ENCODE peak calls at places on chromosomes 3 and 15, in ten cellular contexts. Q, O, B, I, L, E, U, Y, T and C are unnamed samples.

GRCh38 chr3:66350601-66351000 is 129.8 kb downstream of the SLC25A26 start:
- DNase-seq in L (no peak), I (no peak), Y (no peak), O (no peak), Q (no peak), T (no peak), B (no peak), U (no peak), E (no peak), C (no peak)

GRCh38 chr15:60799885-60800728 is 321.2 kb upstream of the ICE2 start:
- DNase-seq in U (no peak), Y (no peak), I (no peak), L (no peak), O (peak), Q (no peak), B (no peak), T (no peak), E (no peak), C (no peak)

GRCh38 chr3:173785004-173785403 is 387.5 kb downstream of the NLGN1 start:
- DNase-seq in B (no peak), T (no peak), Q (no peak), Y (no peak), O (no peak), I (no peak), E (no peak), L (no peak), U (no peak), C (no peak)

GRCh38 chr15:80568876-80569605 is 126.1 kb upstream of the ABHD17C start:
- DNase-seq in O (no peak), U (no peak), B (peak), Q (no peak), T (no peak), Y (no peak), I (no peak), L (no peak), E (no peak), C (no peak)

GRCh38 chr3:147943265-147943945 is 534.2 kb downstream of the ZIC1 start:
- DNase-seq in I (no peak), B (no peak), U (no peak), Y (no peak), Q (no peak), L (no peak), T (peak), O (no peak), E (no peak), C (no peak)

GRCh38 chr15:66646308-66646707 is 55.7 kb upstream of the SMAD6 start:
- DNase-seq in B (no peak), T (no peak), U (no peak), O (no peak), Q (no peak), E (peak), L (no peak), Y (no peak), I (no peak), C (no peak)

GRCh38 chr3:29239377-29239776 is 41.5 kb upstream of the RBMS3 start:
- DNase-seq in B (no peak), Q (no peak), I (no peak), L (no peak), Y (no peak), U (no peak), E (no peak), O (no peak), T (no peak), C (no peak)

GRCh38 chr3:151538706-151539403 is 78.0 kb upstream of the IGSF10 start:
- DNase-seq in I (no peak), U (no peak), O (no peak), Y (no peak), E (no peak), L (no peak), Q (no peak), B (no peak), T (no peak), C (no peak)

GRCh38 chr3:148077318-148077923 is 620.3 kb upstream of the AGTR1 start:
- DNase-seq in B (peak), U (peak), E (no peak), O (no peak), Q (peak), Y (peak), I (no peak), L (no peak), T (no peak), C (peak)

GRCh38 chr3:13620776-13621365 is 71.9 kb downstream of the FBLN2 start:
- DNase-seq in O (no peak), I (no peak), E (peak), T (no peak), Q (no peak), U (no peak), Y (no peak), L (no peak), B (no peak), C (no peak)

GRCh38 chr3:188889070-188889491 is 282.7 kb upstream of the TPRG1 start:
- DNase-seq in E (no peak), B (no peak), U (no peak), Q (no peak), L (no peak), T (no peak), I (no peak), Y (no peak), O (no peak), C (no peak)

GRCh38 chr3:55491296-55491816 is 4.2 kb upstream of the WNT5A start:
- DNase-seq in O (no peak), T (peak), Q (no peak), U (no peak), E (no peak), Y (no peak), I (no peak), L (no peak), B (no peak), C (no peak)

GRCh38 chr3:64888165-64888564 is 200.4 kb upstream of the ADAMTS9 start:
- DNase-seq in I (no peak), Y (no peak), Q (no peak), O (no peak), T (no peak), B (no peak), L (no peak), U (no peak), E (no peak), C (no peak)

GRCh38 chr15:95522533-95522932 is 808.0 kb upstream of the NR2F2 start:
- DNase-seq in T (no peak), B (no peak), U (no peak), Y (no peak), Q (no peak), E (no peak), I (no peak), L (no peak), O (no peak), C (no peak)

GRCh38 chr3:17233398-17233800 is 348.6 kb downstream of the PLCL2 start:
- DNase-seq in T (peak), Q (peak), U (peak), B (peak), I (no peak), O (no peak), Y (peak), L (peak), E (no peak), C (peak)

GRCh38 chr3:150786791-150787190 is 23.8 kb upstream of the SIAH2 start:
- DNase-seq in E (no peak), I (no peak), Y (no peak), B (no peak), O (no peak), L (no peak), U (no peak), Q (no peak), T (peak), C (no peak)

GRCh38 chr3:10554746-10555145 is 49.4 kb upstream of the ATP2B2 start:
- DNase-seq in E (no peak), Y (no peak), U (no peak), Q (no peak), O (no peak), T (no peak), I (no peak), B (no peak), L (no peak), C (no peak)